ENCODE peak calls at places on chromosomes 1 and 21, in seven cellular contexts. R, S, A, Q, M, E and F are unnamed samples. For H3K4me1 and H3K27me3, the result is how much of the 10 kb centered on the place peaks cover.

GRCh38 chr1:113860891-113861290 is 10.6 kb downstream of the PTPN22 start:
- DNase-seq in Q (no peak), M (no peak), E (no peak), S (no peak), A (no peak), R (no peak), F (no peak)

GRCh38 chr1:150695561-150695960 is 1.4 kb downstream of the GOLPH3L start:
- DNase-seq in R (no peak), Q (no peak), A (no peak), M (no peak), S (no peak), E (no peak), F (no peak)

GRCh38 chr1:31483012-31483946 is 70.3 kb downstream of the SERINC2 start:
- DNase-seq in A (peak), S (no peak), R (no peak), E (no peak), Q (peak), M (no peak), F (no peak)

GRCh38 chr1:19448491-19449439 is 36.6 kb downstream of the CAPZB start:
- DNase-seq in A (no peak), R (no peak), E (no peak), S (peak), Q (peak), M (peak), F (no peak)

GRCh38 chr21:39625211-39625895 is 12.6 kb downstream of the B3GALT5 start:
- DNase-seq in A (no peak), S (no peak), E (no peak), Q (no peak), M (no peak), R (no peak), F (no peak)

GRCh38 chr21:45581322-45581712 is 39.1 kb upstream of the SLC19A1 start:
- DNase-seq in S (no peak), Q (no peak), M (no peak), A (no peak), R (peak), E (no peak), F (no peak)

GRCh38 chr1:66613187-66613586 is 79.2 kb downstream of the SGIP1 start:
- DNase-seq in E (no peak), M (no peak), Q (no peak), A (no peak), R (no peak), S (no peak), F (no peak)

GRCh38 chr1:183942933-183943693 is 94.4 kb downstream of the COLGALT2 start:
- DNase-seq in M (no peak), R (no peak), Q (peak), E (peak), A (no peak), S (no peak), F (no peak)

GRCh38 chr1:221190249-221190648 is 311.0 kb downstream of the HLX start:
- DNase-seq in Q (no peak), E (no peak), M (no peak), S (no peak), A (no peak), R (no peak), F (no peak)

GRCh38 chr1:76868916-76869315 is 1.6 kb downstream of the ST6GALNAC5 start:
- DNase-seq in M (no peak), A (no peak), E (peak), R (no peak), Q (peak), S (peak), F (no peak)

GRCh38 chr1:38045431-38046332 is 911 bp downstream of the POU3F1 start:
- DNase-seq in S (no peak), E (peak), A (no peak), R (no peak), M (peak), Q (peak), F (no peak)

GRCh38 chr1:23483327-23484252 is at the start of gene ASAP3:
- DNase-seq in M (peak), E (peak), S (no peak), Q (peak), R (peak), A (peak), F (peak)

GRCh38 chr21:34949045-34949444 is 100.1 kb downstream of the RUNX1 start:
- DNase-seq in Q (no peak), A (no peak), R (no peak), E (no peak), S (no peak), M (no peak), F (no peak)

GRCh38 chr21:40568756-40569155 is 278.2 kb downstream of the DSCAM start:
- DNase-seq in R (no peak), E (no peak), Q (no peak), M (no peak), A (no peak), S (no peak), F (no peak)

GRCh38 chr21:36693144-36694040 is 5.5 kb upstream of the SIM2 start:
- DNase-seq in M (no peak), R (no peak), S (no peak), E (peak), Q (no peak), A (no peak), F (no peak)
- TF ChIP-seq CTCF in M (peak), R (no peak), S (no peak), E (peak), Q (peak), A (peak), F (no peak)

GRCh38 chr1:46613661-46614603 is 2.7 kb downstream of the MOB3C start:
- DNase-seq in E (peak), R (peak), Q (peak), A (peak), M (peak), S (no peak), F (no peak)
- H3K4me1 ChIP-seq in E (under half), R (under half), Q (half or more), A (under half), M (half or more), S (under half), F (under half)

GRCh38 chr21:44418876-44419230 is 36.5 kb upstream of the LRRC3 start:
- DNase-seq in R (no peak), M (no peak), A (no peak), Q (no peak), S (no peak), E (no peak), F (no peak)

GRCh38 chr21:44418108-44418875 is 37.0 kb upstream of the LRRC3 start:
- DNase-seq in E (no peak), S (no peak), M (no peak), Q (no peak), R (peak), A (no peak), F (no peak)

GRCh38 chr21:44421901-44422840 is 33.1 kb upstream of the LRRC3 start:
- DNase-seq in E (no peak), R (peak), S (no peak), A (no peak), Q (peak), M (no peak), F (no peak)

GRCh38 chr21:44419679-44420078 is 35.6 kb upstream of the LRRC3 start:
- DNase-seq in R (no peak), M (no peak), A (no peak), Q (no peak), S (no peak), E (no peak), F (no peak)

DNA sequence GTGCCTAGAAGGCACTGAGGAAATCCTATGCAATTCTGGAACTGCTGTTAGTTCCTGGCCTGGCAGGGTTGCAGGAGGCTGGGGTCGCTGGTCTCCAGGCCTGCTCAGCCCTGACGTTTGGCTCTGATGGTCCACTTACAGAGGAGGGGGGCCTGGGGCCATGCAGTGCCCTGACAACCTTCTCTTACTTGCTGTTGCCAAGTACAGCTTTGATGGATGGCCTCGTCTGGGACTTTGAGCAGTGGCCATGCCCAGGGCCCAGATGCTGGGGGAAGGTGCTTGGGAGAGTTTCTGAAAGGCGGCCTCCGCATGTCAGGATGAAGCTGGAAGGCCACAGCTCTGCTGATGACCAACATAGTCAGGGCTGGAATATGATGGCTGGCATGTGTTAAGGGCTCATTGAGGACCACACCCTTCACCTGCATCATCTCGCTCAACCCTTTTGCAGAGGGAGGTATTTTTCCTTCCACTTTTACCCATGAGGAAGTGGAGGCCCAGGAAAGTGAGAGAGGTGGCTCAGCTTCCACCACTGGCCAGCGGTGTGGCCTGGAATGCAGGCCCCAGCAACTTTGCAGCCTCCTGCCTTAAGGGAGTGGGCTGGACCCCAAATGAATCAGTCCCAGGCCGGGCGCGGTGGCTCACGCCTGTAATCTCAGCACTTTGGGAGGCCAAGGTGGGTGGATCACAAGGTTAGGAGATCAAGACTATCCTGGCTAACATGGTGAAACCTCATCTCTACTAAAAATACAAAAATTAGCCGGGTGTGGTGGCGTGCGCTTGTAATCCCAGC is 34.7 kb upstream of the LRRC3 start:
- DNase-seq in A (no peak), E (no peak), S (no peak), M (no peak), Q (no peak), R (peak), F (no peak)
- H3K27me3 ChIP-seq in A (under half), E (under half), S (under half), M (under half), Q (under half), R (under half), F (under half)

DNA sequence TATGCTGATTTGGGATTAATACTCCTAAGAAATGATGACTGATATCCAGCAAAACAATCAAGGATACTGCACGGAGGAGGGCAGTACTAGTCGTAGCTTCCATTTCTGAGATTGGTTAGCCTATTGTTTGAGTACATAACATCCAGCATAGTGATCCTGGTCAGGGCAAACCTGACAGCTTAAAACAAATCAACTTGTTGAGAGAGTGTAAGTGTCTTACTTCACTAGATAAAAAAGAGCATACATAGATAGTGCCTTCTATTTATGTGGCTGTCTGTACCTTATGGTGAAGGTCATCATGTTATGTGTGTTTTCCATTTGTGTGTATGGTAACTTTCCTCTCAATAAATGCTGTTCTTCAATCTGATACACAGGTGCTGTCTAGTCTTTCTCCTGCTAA is 228.4 kb downstream of the PTGER3 start:
- DNase-seq in Q (no peak), S (no peak), E (no peak), M (no peak), A (no peak), R (no peak), F (no peak)
- TF ChIP-seq CTCF in Q (no peak), S (no peak), E (no peak), M (no peak), A (no peak), R (no peak), F (no peak)

GRCh38 chr1:1351511-1352427 is 2.6 kb upstream of the DVL1 start:
- DNase-seq in Q (no peak), S (no peak), M (peak), E (no peak), R (no peak), A (no peak), F (no peak)
- H3K4me1 ChIP-seq in Q (under half), S (under half), M (half or more), E (under half), R (under half), A (under half), F (under half)